ENCODE peak calls at places on chromosomes 16 and 17, in eight cellular contexts. R, Y, W, X, D, I, V and F are unnamed samples.
A peak's percentile ranks its signal among the peaks of the same experiment; 100 is the strongest.

GRCh38 chr17:4980644-4981216 is 6.7 kb downstream of the CAMTA2 start:
- DNase-seq in R (peak; percentile 62), Y (peak; percentile 14), W (no peak), X (no peak), D (no peak), I (no peak), V (peak; percentile 58), F (no peak)

GRCh38 chr16:10511829-10512228 is 68.6 kb downstream of the EMP2 start:
- DNase-seq in R (no peak), Y (no peak), W (no peak), X (no peak), D (no peak), I (no peak), V (peak; percentile 31), F (no peak)

GRCh38 chr17:78408476-78409020 is 30.1 kb downstream of the PGS1 start:
- DNase-seq in R (no peak), Y (no peak), W (no peak), X (no peak), D (no peak), I (no peak), V (no peak), F (no peak)

GRCh38 chr17:68512967-68513474 is 791 bp downstream of the PRKAR1A start:
- DNase-seq in R (peak; percentile 54), Y (peak; percentile 27), W (no peak), X (no peak), D (no peak), I (no peak), V (peak; percentile 16), F (no peak)

GRCh38 chr17:78946631-78947030 is 21.4 kb upstream of the TIMP2 start:
- DNase-seq in R (no peak), Y (no peak), W (no peak), X (no peak), D (no peak), I (no peak), V (no peak), F (no peak)

GRCh38 chr16:55820615-55821014 is 12.3 kb downstream of the CES1 start:
- DNase-seq in R (no peak), Y (no peak), W (no peak), X (no peak), D (no peak), I (no peak), V (no peak), F (no peak)

GRCh38 chr17:12070561-12070960 is 49.9 kb downstream of the MAP2K4 start:
- DNase-seq in R (peak; percentile 77), Y (peak; percentile 89), W (no peak), X (no peak), D (peak; percentile 43), I (no peak), V (no peak), F (no peak)

GRCh38 chr17:64728041-64728695 is 66.1 kb upstream of the SMURF2 start:
- DNase-seq in R (no peak), Y (no peak), W (no peak), X (peak; percentile 34), D (no peak), I (no peak), V (no peak), F (no peak)

GRCh38 chr16:14029658-14030057 is 41.5 kb upstream of the MRTFB start:
- DNase-seq in R (no peak), Y (no peak), W (no peak), X (no peak), D (no peak), I (no peak), V (no peak), F (no peak)

GRCh38 chr16:76639685-76640289 is 362.6 kb downstream of the CNTNAP4 start:
- DNase-seq in R (peak; percentile 81), Y (no peak), W (no peak), X (no peak), D (no peak), I (no peak), V (no peak), F (no peak)

GRCh38 chr17:58822148-58823050 is 66.7 kb downstream of the PPM1E start:
- DNase-seq in R (peak; percentile 5), Y (no peak), W (no peak), X (no peak), D (no peak), I (no peak), V (no peak), F (no peak)

GRCh38 chr16:57531635-57532220 is 4.6 kb downstream of the CCDC102A start:
- DNase-seq in R (no peak), Y (no peak), W (no peak), X (peak; percentile 55), D (no peak), I (no peak), V (no peak), F (no peak)

GRCh38 chr16:17483266-17483864 is 12.6 kb upstream of the XYLT1 start:
- DNase-seq in R (no peak), Y (no peak), W (no peak), X (peak; percentile 3), D (no peak), I (no peak), V (no peak), F (no peak)

GRCh38 chr17:62717589-62718342 is 90.3 kb downstream of the MRC2 start:
- DNase-seq in R (no peak), Y (no peak), W (no peak), X (no peak), D (no peak), I (no peak), V (no peak), F (no peak)

GRCh38 chr17:37231882-37232281 is 143.9 kb upstream of the C17orf78 start:
- DNase-seq in R (no peak), Y (no peak), W (no peak), X (no peak), D (no peak), I (no peak), V (no peak), F (no peak)

GRCh38 chr16:84800118-84800517 is 19.7 kb upstream of the CRISPLD2 start:
- DNase-seq in R (no peak), Y (no peak), W (no peak), X (no peak), D (no peak), I (no peak), V (no peak), F (no peak)

GRCh38 chr17:78485416-78486168 is 91.6 kb downstream of the DNAH17 start:
- DNase-seq in R (no peak), Y (no peak), W (no peak), X (no peak), D (no peak), I (no peak), V (no peak), F (no peak)

GRCh38 chr16:67393111-67393789 is at the start of gene TPPP3:
- DNase-seq in R (peak; percentile 78), Y (peak; percentile 49), W (peak; percentile 26), X (peak; percentile 90), D (peak; percentile 24), I (no peak), V (no peak), F (no peak)

GRCh38 chr16:67389911-67390815 is 3.1 kb downstream of the TPPP3 start:
- DNase-seq in R (no peak), Y (no peak), W (no peak), X (peak; percentile 75), D (no peak), I (no peak), V (no peak), F (no peak)

GRCh38 chr16:67390816-67391423 is 2.4 kb downstream of the TPPP3 start:
- DNase-seq in R (no peak), Y (no peak), W (no peak), X (peak; percentile 54), D (no peak), I (no peak), V (no peak), F (no peak)

GRCh38 chr16:67392301-67393059 is 818 bp downstream of the TPPP3 start:
- DNase-seq in R (no peak), Y (no peak), W (no peak), X (peak; percentile 62), D (no peak), I (no peak), V (no peak), F (no peak)

GRCh38 chr16:67391424-67392300 is 1.6 kb downstream of the TPPP3 start:
- DNase-seq in R (no peak), Y (no peak), W (no peak), X (peak; percentile 60), D (no peak), I (no peak), V (no peak), F (no peak)
- H3K4me3 ChIP-seq in R (no peak overlapping the region), Y (no peak overlapping the region), W (no peak overlapping the region), X (no peak overlapping the region), D (no peak overlapping the region), I (no peak overlapping the region), V (no peak overlapping the region), F (no peak overlapping the region)

DNA sequence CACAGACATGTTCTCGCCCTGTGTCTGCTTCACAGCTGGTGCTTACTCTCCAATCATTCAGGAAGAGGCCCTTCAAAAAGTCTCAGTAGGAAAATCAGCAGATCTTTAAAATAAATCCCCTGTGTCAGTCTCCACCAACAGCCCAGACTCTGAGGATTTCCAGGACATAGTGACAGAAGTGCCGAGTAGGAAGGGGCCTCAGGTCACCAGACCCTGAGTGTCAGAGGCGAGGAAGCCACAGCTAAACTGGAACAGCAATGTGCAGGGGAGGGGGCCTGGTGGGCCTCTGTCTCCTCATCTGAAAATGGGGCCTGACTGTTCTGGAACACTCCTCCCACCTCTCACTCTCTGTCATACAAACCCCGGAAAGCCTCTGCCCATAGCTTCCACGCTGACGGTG is 6.3 kb downstream of the CACNG4 start:
- DNase-seq in R (no peak), Y (no peak), W (no peak), X (no peak), D (no peak), I (no peak), V (no peak), F (no peak)
- H3K27me3 ChIP-seq in R (peaks cover 32% of the 10 kb centered on the region), Y (peaks cover 37% of the 10 kb centered on the region), W (peaks cover 9% of the 10 kb centered on the region), X (peaks cover 93% of the 10 kb centered on the region), D (peaks cover 71% of the 10 kb centered on the region), I (peaks cover 7% of the 10 kb centered on the region), V (peaks cover 37% of the 10 kb centered on the region), F (peaks cover 58% of the 10 kb centered on the region)

DNA sequence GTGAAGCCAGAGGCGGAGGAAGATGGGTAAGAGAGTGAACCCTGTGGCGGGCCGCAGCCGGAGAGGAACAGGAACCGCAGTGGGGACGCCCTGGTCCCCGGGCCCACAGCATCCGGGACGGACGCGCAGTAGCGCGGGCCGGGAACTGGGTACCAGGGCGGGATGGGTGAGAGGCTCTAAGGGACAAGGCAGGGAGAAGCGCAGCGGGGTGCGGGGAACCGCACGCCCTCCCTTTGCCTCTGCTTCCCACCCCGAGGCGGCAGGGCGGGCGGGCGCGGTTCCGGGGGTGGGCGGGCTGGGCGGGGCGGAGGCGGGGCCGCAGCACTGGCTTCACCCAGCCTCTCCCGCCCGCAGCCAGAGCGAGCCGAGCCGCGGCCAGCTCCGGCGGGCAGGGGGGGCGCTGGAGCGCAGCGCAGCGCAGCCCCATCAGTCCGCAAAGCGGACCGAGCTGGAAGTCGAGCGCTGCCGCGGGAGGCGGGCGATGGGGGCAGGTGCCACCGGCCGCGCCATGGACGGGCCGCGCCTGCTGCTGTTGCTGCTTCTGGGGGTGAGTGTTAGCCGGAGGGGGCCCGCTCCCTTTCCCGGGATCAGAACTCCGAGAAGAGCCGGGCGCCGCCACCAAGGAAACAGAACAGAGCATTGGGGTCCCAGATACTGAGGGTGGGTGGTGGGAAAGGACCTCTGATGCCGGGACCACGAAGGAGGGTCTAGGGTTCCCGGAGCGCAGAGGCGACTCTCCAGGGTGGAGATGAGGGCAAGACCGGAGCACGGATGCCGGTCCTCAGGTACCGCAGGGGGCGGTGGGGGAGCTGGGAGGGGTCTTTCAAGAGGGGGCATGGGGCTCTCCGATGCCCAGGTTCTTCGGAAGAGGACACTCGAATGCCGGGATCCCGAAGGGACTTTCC is at the start of gene NGFR:
- DNase-seq in R (no peak), Y (no peak), W (peak; percentile 37), X (no peak), D (no peak), I (no peak), V (peak; percentile 58), F (no peak)
- TF ChIP-seq CTCF in R (no peak), Y (no peak), W (no peak), X (no peak), D (no peak), I (no peak), V (peak; percentile 3), F (no peak)

GRCh38 chr16:69233124-69233523 is 46.2 kb downstream of the SNTB2 start:
- DNase-seq in R (no peak), Y (no peak), W (no peak), X (no peak), D (no peak), I (no peak), V (no peak), F (no peak)
- H3K4me3 ChIP-seq in R (no peak overlapping the region), Y (no peak overlapping the region), W (no peak overlapping the region), X (no peak overlapping the region), D (no peak overlapping the region), I (no peak overlapping the region), V (no peak overlapping the region), F (no peak overlapping the region)